ENCODE peak calls at places on chromosomes 6 and 20, in eight cellular contexts. One of them, this sample, is unnamed.
A peak's percentile ranks its signal among the peaks of the same experiment; 100 is the strongest.

GRCh38 chr20:44810391-44811149 is at the start of gene RIMS4:
- DNase-seq in ovary: no peak
- DNase-seq in lower leg skin: peak; percentile 72
- DNase-seq in breast epithelium: peak; percentile 36
- DNase-seq in transverse colon: no peak
- DNase-seq in spleen: no peak
- DNase-seq in tibial nerve: no peak
- DNase-seq in NB4: no peak
- DNase-seq in this sample: no peak

GRCh38 chr20:20744170-20744725 is 31.8 kb upstream of the RALGAPA2 start:
- DNase-seq in ovary: no peak
- DNase-seq in lower leg skin: no peak
- DNase-seq in breast epithelium: no peak
- DNase-seq in transverse colon: no peak
- DNase-seq in spleen: no peak
- DNase-seq in tibial nerve: no peak
- DNase-seq in NB4: peak; percentile 44
- DNase-seq in this sample: no peak

GRCh38 chr6:92647630-92648029 is 771.7 kb downstream of the EPHA7 start:
- DNase-seq in ovary: no peak
- DNase-seq in lower leg skin: no peak
- DNase-seq in breast epithelium: no peak
- DNase-seq in transverse colon: no peak
- DNase-seq in spleen: no peak
- DNase-seq in tibial nerve: no peak
- DNase-seq in NB4: no peak
- DNase-seq in this sample: no peak

GRCh38 chr6:128600397-128600951 is 80.1 kb upstream of the PTPRK start:
- DNase-seq in ovary: no peak
- DNase-seq in lower leg skin: no peak
- DNase-seq in breast epithelium: no peak
- DNase-seq in transverse colon: no peak
- DNase-seq in spleen: no peak
- DNase-seq in tibial nerve: no peak
- DNase-seq in NB4: peak; percentile 88
- DNase-seq in this sample: no peak

GRCh38 chr20:37937686-37938085 is 34.8 kb downstream of the VSTM2L start:
- DNase-seq in ovary: no peak
- DNase-seq in lower leg skin: no peak
- DNase-seq in breast epithelium: no peak
- DNase-seq in transverse colon: no peak
- DNase-seq in spleen: no peak
- DNase-seq in tibial nerve: no peak
- DNase-seq in NB4: no peak
- DNase-seq in this sample: no peak

GRCh38 chr6:127956260-127956888 is 55.5 kb upstream of the THEMIS start:
- DNase-seq in ovary: no peak
- DNase-seq in lower leg skin: no peak
- DNase-seq in breast epithelium: no peak
- DNase-seq in transverse colon: no peak
- DNase-seq in spleen: no peak
- DNase-seq in tibial nerve: no peak
- DNase-seq in NB4: no peak
- DNase-seq in this sample: no peak

GRCh38 chr20:58906894-58907293 is 54.4 kb downstream of the GNAS start:
- DNase-seq in ovary: no peak
- DNase-seq in lower leg skin: no peak
- DNase-seq in breast epithelium: no peak
- DNase-seq in transverse colon: no peak
- DNase-seq in spleen: no peak
- DNase-seq in tibial nerve: no peak
- DNase-seq in NB4: peak; percentile 68
- DNase-seq in this sample: peak; percentile 76

GRCh38 chr6:48032156-48032555 is 78.8 kb downstream of the PTCHD4 start:
- DNase-seq in ovary: no peak
- DNase-seq in lower leg skin: no peak
- DNase-seq in breast epithelium: no peak
- DNase-seq in transverse colon: no peak
- DNase-seq in spleen: no peak
- DNase-seq in tibial nerve: no peak
- DNase-seq in NB4: no peak
- DNase-seq in this sample: no peak

GRCh38 chr20:1326031-1326930 is 2.7 kb downstream of the SDCBP2 start:
- DNase-seq in ovary: peak; percentile 41
- DNase-seq in lower leg skin: peak; percentile 89
- DNase-seq in breast epithelium: no peak
- DNase-seq in transverse colon: peak; percentile 33
- DNase-seq in spleen: peak; percentile 72
- DNase-seq in tibial nerve: no peak
- DNase-seq in NB4: no peak
- DNase-seq in this sample: peak; percentile 50

GRCh38 chr6:157528931-157529653 is 148.1 kb downstream of the ZDHHC14 start:
- DNase-seq in ovary: no peak
- DNase-seq in lower leg skin: peak; percentile 90
- DNase-seq in breast epithelium: no peak
- DNase-seq in transverse colon: no peak
- DNase-seq in spleen: no peak
- DNase-seq in tibial nerve: peak; percentile 86
- DNase-seq in NB4: peak; percentile 99
- DNase-seq in this sample: peak; percentile 76

GRCh38 chr20:11117808-11118528 is 444.2 kb upstream of the JAG1 start:
- DNase-seq in ovary: no peak
- DNase-seq in lower leg skin: no peak
- DNase-seq in breast epithelium: no peak
- DNase-seq in transverse colon: no peak
- DNase-seq in spleen: no peak
- DNase-seq in tibial nerve: no peak
- DNase-seq in NB4: no peak
- DNase-seq in this sample: no peak

GRCh38 chr6:151763303-151763702 is 44.2 kb upstream of the ESR1 start:
- DNase-seq in ovary: no peak
- DNase-seq in lower leg skin: no peak
- DNase-seq in breast epithelium: no peak
- DNase-seq in transverse colon: no peak
- DNase-seq in spleen: no peak
- DNase-seq in tibial nerve: peak; percentile 26
- DNase-seq in NB4: no peak
- DNase-seq in this sample: no peak
- TF ChIP-seq CTCF in ovary: no peak
- TF ChIP-seq CTCF in lower leg skin: no peak
- TF ChIP-seq CTCF in breast epithelium: peak; percentile 65
- TF ChIP-seq CTCF in transverse colon: no peak
- TF ChIP-seq CTCF in spleen: no peak
- TF ChIP-seq CTCF in tibial nerve: peak; percentile 39
- TF ChIP-seq CTCF in NB4: no peak
- TF ChIP-seq CTCF in this sample: peak; percentile 27

DNA sequence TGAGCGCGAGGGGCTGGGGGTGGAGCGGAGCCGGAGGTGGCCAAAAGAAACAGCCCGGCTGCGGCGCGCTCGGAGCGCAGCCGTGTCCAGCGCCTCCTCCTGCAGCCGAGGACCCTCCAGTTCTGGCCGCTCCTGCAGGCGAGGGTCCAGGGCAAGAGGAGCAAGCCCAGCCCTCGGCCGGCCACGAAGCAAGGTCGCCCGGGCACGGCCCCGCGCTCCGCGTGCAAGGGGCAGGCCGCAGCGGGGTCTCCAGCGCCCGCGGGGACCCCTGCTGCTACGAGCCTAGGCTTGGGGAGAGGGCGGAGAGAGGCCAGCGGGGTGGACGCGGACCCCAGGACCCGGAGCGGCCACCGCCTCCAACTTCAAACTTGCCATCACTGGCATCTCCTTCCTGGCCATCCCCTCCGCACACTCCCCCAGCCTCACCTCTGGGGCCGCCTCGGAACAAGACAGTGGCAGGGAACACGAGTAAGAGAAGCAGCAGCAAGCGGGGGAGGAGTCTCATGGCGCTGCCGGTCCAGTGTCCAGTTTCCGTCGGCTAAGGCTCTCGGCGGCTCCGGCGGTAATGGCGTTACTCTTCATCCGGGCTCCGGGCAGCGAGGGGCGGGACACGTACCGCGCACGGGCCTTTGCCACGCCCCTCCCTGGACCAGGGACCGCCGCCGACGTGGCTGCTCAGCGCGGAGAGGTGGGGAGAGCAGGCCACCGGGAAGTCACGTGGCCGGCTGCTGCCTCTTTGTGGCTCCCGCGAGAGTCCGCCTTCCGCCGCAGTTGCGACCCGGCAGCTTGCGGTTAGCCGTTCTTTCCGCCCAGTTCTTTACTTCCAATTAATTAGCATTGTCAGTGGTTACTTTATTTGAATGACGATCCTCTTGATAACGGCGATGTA is at the start of gene SSR1:
- DNase-seq in ovary: peak; percentile 97
- DNase-seq in lower leg skin: peak; percentile 99
- DNase-seq in breast epithelium: peak; percentile 97
- DNase-seq in transverse colon: peak; percentile 98
- DNase-seq in spleen: peak; percentile 100
- DNase-seq in tibial nerve: peak; percentile 93
- DNase-seq in NB4: peak; percentile 99
- DNase-seq in this sample: peak; percentile 95
- TF ChIP-seq POLR2A in ovary: peak; percentile 83
- TF ChIP-seq POLR2A in lower leg skin: no peak
- TF ChIP-seq POLR2A in breast epithelium: peak; percentile 51
- TF ChIP-seq POLR2A in transverse colon: peak; percentile 79
- TF ChIP-seq POLR2A in spleen: no peak
- TF ChIP-seq POLR2A in tibial nerve: peak; percentile 84
- TF ChIP-seq POLR2A in NB4: peak; percentile 87
- TF ChIP-seq POLR2A in this sample: peak; percentile 64

DNA sequence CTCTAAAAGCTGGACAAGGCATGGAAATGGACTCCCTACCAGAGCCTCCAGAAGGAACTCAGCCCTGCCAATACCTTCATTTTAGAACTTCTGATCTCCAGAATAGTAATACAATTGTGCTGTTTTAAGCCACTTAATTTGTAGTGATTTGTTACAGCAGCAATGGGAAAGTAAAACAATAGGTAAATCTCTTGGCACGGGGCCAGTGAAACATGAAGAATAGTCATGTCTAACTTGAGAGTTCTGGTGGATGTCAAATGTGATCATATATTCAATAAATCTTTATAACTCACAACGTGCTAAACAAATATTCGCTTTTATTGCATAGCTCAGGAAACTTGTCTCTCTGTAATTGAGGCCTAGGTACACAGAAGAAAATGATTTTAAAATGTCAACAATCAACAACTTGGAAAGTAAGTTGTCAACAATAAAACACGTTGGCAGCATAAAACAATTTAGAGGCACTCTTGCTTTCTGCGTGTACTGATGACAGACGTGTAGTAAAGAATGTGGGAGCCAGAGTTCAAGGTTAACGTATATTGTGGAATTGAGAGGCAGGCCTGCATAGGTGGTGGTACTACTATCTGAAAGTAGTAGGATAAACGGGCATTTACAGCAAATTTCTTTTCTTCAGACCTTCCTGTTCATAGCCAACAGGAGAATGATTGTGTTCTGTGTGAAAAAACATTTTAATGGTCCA is 140.5 kb upstream of the OPRM1 start:
- DNase-seq in ovary: no peak
- DNase-seq in lower leg skin: no peak
- DNase-seq in breast epithelium: no peak
- DNase-seq in transverse colon: peak; percentile 54
- DNase-seq in spleen: no peak
- DNase-seq in tibial nerve: no peak
- DNase-seq in NB4: no peak
- DNase-seq in this sample: no peak
- TF ChIP-seq CTCF in ovary: no peak
- TF ChIP-seq CTCF in lower leg skin: no peak
- TF ChIP-seq CTCF in breast epithelium: no peak
- TF ChIP-seq CTCF in transverse colon: no peak
- TF ChIP-seq CTCF in spleen: no peak
- TF ChIP-seq CTCF in tibial nerve: no peak
- TF ChIP-seq CTCF in NB4: no peak
- TF ChIP-seq CTCF in this sample: no peak

DNA sequence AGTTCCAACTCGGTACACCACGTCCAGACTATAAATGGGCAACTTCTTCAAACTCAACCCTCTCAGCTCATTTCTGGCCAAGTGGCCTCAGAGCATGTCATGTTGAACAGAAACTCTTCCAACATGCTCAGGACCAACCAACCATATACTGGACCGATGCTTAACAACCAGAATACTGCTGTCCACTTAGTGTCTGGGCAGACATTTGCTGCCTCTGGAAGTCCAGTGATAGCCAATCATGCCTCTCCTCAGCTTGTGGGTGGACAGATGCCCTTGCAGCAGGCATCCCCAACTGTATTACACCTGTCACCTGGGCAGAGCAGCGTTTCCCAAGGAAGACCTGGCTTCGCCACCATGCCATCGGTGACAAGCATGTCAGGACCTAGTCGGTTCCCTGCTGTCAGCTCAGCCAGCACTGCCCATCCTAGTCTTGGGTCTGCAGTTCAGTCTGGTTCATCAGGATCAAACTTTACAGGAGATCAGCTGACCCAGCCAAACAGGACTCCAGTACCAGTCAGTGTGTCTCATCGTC is 47.8 kb downstream of the BICRAL start:
- DNase-seq in ovary: no peak
- DNase-seq in lower leg skin: peak; percentile 54
- DNase-seq in breast epithelium: no peak
- DNase-seq in transverse colon: no peak
- DNase-seq in spleen: no peak
- DNase-seq in tibial nerve: no peak
- DNase-seq in NB4: no peak
- DNase-seq in this sample: no peak
- TF ChIP-seq POLR2A in ovary: no peak
- TF ChIP-seq POLR2A in lower leg skin: no peak
- TF ChIP-seq POLR2A in breast epithelium: no peak
- TF ChIP-seq POLR2A in transverse colon: no peak
- TF ChIP-seq POLR2A in spleen: no peak
- TF ChIP-seq POLR2A in tibial nerve: no peak
- TF ChIP-seq POLR2A in NB4: no peak
- TF ChIP-seq POLR2A in this sample: no peak

DNA sequence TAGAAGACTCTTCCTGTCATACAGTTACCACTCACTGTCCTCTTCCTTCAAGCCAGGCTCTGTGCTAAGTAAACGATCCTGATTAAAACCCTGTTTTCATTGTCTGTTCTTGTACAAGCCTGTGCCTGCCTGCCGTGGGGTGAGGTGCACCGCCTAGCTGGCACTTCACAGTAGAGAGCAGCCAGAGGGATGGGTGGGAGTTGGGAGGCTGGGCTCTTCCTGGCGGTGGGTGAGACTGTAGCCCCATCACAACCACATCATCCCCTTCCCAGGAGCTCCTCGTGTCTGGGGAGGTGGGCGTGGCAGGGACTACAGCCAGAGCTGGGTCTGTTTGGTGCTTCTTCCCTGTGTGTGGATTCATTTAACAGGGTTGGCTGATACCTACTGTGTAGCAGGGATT is 382.0 kb downstream of the TAF4 start:
- DNase-seq in ovary: no peak
- DNase-seq in lower leg skin: no peak
- DNase-seq in breast epithelium: no peak
- DNase-seq in transverse colon: no peak
- DNase-seq in spleen: no peak
- DNase-seq in tibial nerve: no peak
- DNase-seq in NB4: no peak
- DNase-seq in this sample: no peak
- TF ChIP-seq CTCF in ovary: no peak
- TF ChIP-seq CTCF in lower leg skin: no peak
- TF ChIP-seq CTCF in breast epithelium: no peak
- TF ChIP-seq CTCF in transverse colon: no peak
- TF ChIP-seq CTCF in spleen: no peak
- TF ChIP-seq CTCF in tibial nerve: no peak
- TF ChIP-seq CTCF in NB4: no peak
- TF ChIP-seq CTCF in this sample: no peak